ENCODE peak calls at places on chromosomes 3 and 15, in ten cellular contexts. One of them, this sample, is unnamed.

GRCh38 chr3:51568041-51568440 is 29.5 kb downstream of the RAD54L2 start:
- DNase-seq in psoas muscle: no peak
- DNase-seq in lung: no peak
- DNase-seq in uterus: no peak
- DNase-seq in MM.1S: no peak
- DNase-seq in esophagus muscularis mucosa: no peak
- DNase-seq in left lung: no peak
- DNase-seq in heart right ventricle: no peak
- DNase-seq in IMR-90: no peak
- DNase-seq in mammary epithelial cell: no peak
- DNase-seq in this sample: no peak

GRCh38 chr3:10746684-10747083 is 69.3 kb upstream of the SLC6A11 start:
- DNase-seq in psoas muscle: no peak
- DNase-seq in lung: no peak
- DNase-seq in uterus: no peak
- DNase-seq in MM.1S: no peak
- DNase-seq in esophagus muscularis mucosa: no peak
- DNase-seq in left lung: no peak
- DNase-seq in heart right ventricle: no peak
- DNase-seq in IMR-90: no peak
- DNase-seq in mammary epithelial cell: no peak
- DNase-seq in this sample: no peak

GRCh38 chr15:80325206-80325605 is 73.2 kb upstream of the CTXND1 start:
- DNase-seq in psoas muscle: no peak
- DNase-seq in lung: no peak
- DNase-seq in uterus: no peak
- DNase-seq in MM.1S: peak
- DNase-seq in esophagus muscularis mucosa: no peak
- DNase-seq in left lung: no peak
- DNase-seq in heart right ventricle: no peak
- DNase-seq in IMR-90: no peak
- DNase-seq in mammary epithelial cell: no peak
- DNase-seq in this sample: no peak

GRCh38 chr15:59247364-59247763 is 40.7 kb downstream of the LDHAL6B start:
- DNase-seq in psoas muscle: peak
- DNase-seq in lung: peak
- DNase-seq in uterus: peak
- DNase-seq in MM.1S: peak
- DNase-seq in esophagus muscularis mucosa: no peak
- DNase-seq in left lung: no peak
- DNase-seq in heart right ventricle: peak
- DNase-seq in IMR-90: peak
- DNase-seq in mammary epithelial cell: peak
- DNase-seq in this sample: peak

GRCh38 chr3:194111336-194111735 is 24.6 kb upstream of the HES1 start:
- DNase-seq in psoas muscle: no peak
- DNase-seq in lung: no peak
- DNase-seq in uterus: no peak
- DNase-seq in MM.1S: no peak
- DNase-seq in esophagus muscularis mucosa: no peak
- DNase-seq in left lung: no peak
- DNase-seq in heart right ventricle: no peak
- DNase-seq in IMR-90: no peak
- DNase-seq in mammary epithelial cell: no peak
- DNase-seq in this sample: no peak

GRCh38 chr15:40754574-40754882 is 526 bp downstream of the RMDN3 start:
- DNase-seq in psoas muscle: peak
- DNase-seq in lung: no peak
- DNase-seq in uterus: no peak
- DNase-seq in MM.1S: no peak
- DNase-seq in esophagus muscularis mucosa: no peak
- DNase-seq in left lung: peak
- DNase-seq in heart right ventricle: no peak
- DNase-seq in IMR-90: no peak
- DNase-seq in mammary epithelial cell: peak
- DNase-seq in this sample: peak

GRCh38 chr3:138440137-138440536 is 5.7 kb downstream of the ESYT3 start:
- DNase-seq in psoas muscle: no peak
- DNase-seq in lung: peak
- DNase-seq in uterus: no peak
- DNase-seq in MM.1S: no peak
- DNase-seq in esophagus muscularis mucosa: no peak
- DNase-seq in left lung: peak
- DNase-seq in heart right ventricle: peak
- DNase-seq in IMR-90: no peak
- DNase-seq in mammary epithelial cell: no peak
- DNase-seq in this sample: no peak

GRCh38 chr3:50236484-50237132 is 604 bp downstream of the GNAI2 start:
- DNase-seq in psoas muscle: no peak
- DNase-seq in lung: no peak
- DNase-seq in uterus: no peak
- DNase-seq in MM.1S: no peak
- DNase-seq in esophagus muscularis mucosa: no peak
- DNase-seq in left lung: no peak
- DNase-seq in heart right ventricle: no peak
- DNase-seq in IMR-90: no peak
- DNase-seq in mammary epithelial cell: no peak
- DNase-seq in this sample: no peak

GRCh38 chr3:153162513-153163348 is 705 bp downstream of the RAP2B start:
- DNase-seq in psoas muscle: peak
- DNase-seq in lung: peak
- DNase-seq in uterus: peak
- DNase-seq in MM.1S: peak
- DNase-seq in esophagus muscularis mucosa: no peak
- DNase-seq in left lung: peak
- DNase-seq in heart right ventricle: peak
- DNase-seq in IMR-90: peak
- DNase-seq in mammary epithelial cell: peak
- DNase-seq in this sample: peak

GRCh38 chr3:153166206-153166605 is 4.2 kb downstream of the RAP2B start:
- DNase-seq in psoas muscle: no peak
- DNase-seq in lung: no peak
- DNase-seq in uterus: no peak
- DNase-seq in MM.1S: no peak
- DNase-seq in esophagus muscularis mucosa: no peak
- DNase-seq in left lung: no peak
- DNase-seq in heart right ventricle: no peak
- DNase-seq in IMR-90: peak
- DNase-seq in mammary epithelial cell: peak
- DNase-seq in this sample: no peak

GRCh38 chr3:153164009-153164550 is 2.1 kb downstream of the RAP2B start:
- DNase-seq in psoas muscle: no peak
- DNase-seq in lung: no peak
- DNase-seq in uterus: no peak
- DNase-seq in MM.1S: no peak
- DNase-seq in esophagus muscularis mucosa: no peak
- DNase-seq in left lung: no peak
- DNase-seq in heart right ventricle: no peak
- DNase-seq in IMR-90: no peak
- DNase-seq in mammary epithelial cell: peak
- DNase-seq in this sample: no peak

GRCh38 chr3:153163349-153164008 is 1.5 kb downstream of the RAP2B start:
- DNase-seq in psoas muscle: no peak
- DNase-seq in lung: peak
- DNase-seq in uterus: peak
- DNase-seq in MM.1S: peak
- DNase-seq in esophagus muscularis mucosa: no peak
- DNase-seq in left lung: no peak
- DNase-seq in heart right ventricle: peak
- DNase-seq in IMR-90: peak
- DNase-seq in mammary epithelial cell: peak
- DNase-seq in this sample: no peak

DNA sequence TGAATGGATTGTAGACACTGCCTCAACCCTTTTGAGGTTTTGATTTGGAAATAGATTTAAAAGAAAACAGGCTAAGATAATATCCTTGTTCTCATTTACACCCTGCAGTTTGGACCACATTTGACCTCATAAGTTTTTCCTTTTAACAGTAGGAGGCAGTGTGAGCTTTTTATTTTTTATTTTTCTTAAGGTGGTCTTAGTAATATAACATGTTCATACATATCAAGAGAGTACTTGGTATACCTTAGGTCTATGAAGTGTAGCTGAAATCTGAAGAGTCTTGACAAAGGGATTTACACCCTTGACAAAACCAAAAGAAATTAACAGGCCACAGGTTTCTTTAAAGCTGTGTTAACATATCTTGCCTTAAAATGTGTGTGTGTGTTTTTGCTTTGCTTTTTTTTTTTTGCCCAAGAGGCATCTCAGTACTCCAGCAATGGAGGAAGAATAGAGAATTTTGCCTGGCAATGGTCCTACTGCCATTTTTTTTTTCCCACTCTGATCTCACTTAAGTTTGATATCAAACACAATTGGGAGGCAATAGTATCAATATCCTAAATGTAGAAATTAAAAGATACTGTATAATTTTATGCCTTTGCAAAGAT is 3.3 kb downstream of the RAP2B start:
- DNase-seq in psoas muscle: no peak
- DNase-seq in lung: no peak
- DNase-seq in uterus: no peak
- DNase-seq in MM.1S: peak
- DNase-seq in esophagus muscularis mucosa: no peak
- DNase-seq in left lung: no peak
- DNase-seq in heart right ventricle: no peak
- DNase-seq in IMR-90: peak
- DNase-seq in mammary epithelial cell: no peak
- DNase-seq in this sample: no peak
- H3K4me3 ChIP-seq in psoas muscle: peak
- H3K4me3 ChIP-seq in lung: no peak
- H3K4me3 ChIP-seq in uterus: no peak
- H3K4me3 ChIP-seq in MM.1S: peak
- H3K4me3 ChIP-seq in esophagus muscularis mucosa: peak
- H3K4me3 ChIP-seq in left lung: peak
- H3K4me3 ChIP-seq in heart right ventricle: peak
- H3K4me3 ChIP-seq in IMR-90: peak
- H3K4me3 ChIP-seq in mammary epithelial cell: peak
- H3K4me3 ChIP-seq in this sample: peak

DNA sequence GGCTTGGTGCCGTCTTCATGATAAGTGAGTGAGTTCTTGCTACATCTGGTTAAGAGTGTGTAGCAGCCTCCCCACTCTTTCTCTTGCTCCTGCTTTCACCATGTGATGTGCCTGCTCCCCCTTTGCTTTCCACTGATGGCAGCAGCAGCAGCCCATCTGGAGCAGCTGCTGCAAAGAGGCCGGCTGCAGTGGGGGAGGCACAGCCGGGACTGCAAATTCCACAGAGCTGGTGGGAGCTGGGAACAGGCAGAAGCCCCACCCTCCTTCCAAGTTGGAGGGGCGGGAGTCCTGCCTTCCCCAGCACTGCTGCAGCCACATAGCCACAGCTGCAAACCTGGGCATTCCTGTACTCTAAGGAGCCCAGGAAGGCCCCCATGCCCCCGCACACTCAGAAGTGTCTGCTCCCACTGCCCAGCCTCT is 62.8 kb upstream of the IMPG2 start:
- DNase-seq in psoas muscle: no peak
- DNase-seq in lung: no peak
- DNase-seq in uterus: no peak
- DNase-seq in MM.1S: no peak
- DNase-seq in esophagus muscularis mucosa: no peak
- DNase-seq in left lung: no peak
- DNase-seq in heart right ventricle: no peak
- DNase-seq in IMR-90: peak
- DNase-seq in mammary epithelial cell: no peak
- DNase-seq in this sample: no peak
- TF ChIP-seq CTCF in psoas muscle: no peak
- TF ChIP-seq CTCF in lung: no peak
- TF ChIP-seq CTCF in uterus: no peak
- TF ChIP-seq CTCF in MM.1S: no peak
- TF ChIP-seq CTCF in esophagus muscularis mucosa: no peak
- TF ChIP-seq CTCF in left lung: no peak
- TF ChIP-seq CTCF in heart right ventricle: no peak
- TF ChIP-seq CTCF in IMR-90: no peak
- TF ChIP-seq CTCF in mammary epithelial cell: no peak
- TF ChIP-seq CTCF in this sample: no peak

GRCh38 chr3:64799606-64800005 is 111.8 kb upstream of the ADAMTS9 start:
- DNase-seq in psoas muscle: no peak
- DNase-seq in lung: no peak
- DNase-seq in uterus: no peak
- DNase-seq in MM.1S: no peak
- DNase-seq in esophagus muscularis mucosa: no peak
- DNase-seq in left lung: no peak
- DNase-seq in heart right ventricle: no peak
- DNase-seq in IMR-90: no peak
- DNase-seq in mammary epithelial cell: peak
- DNase-seq in this sample: peak

GRCh38 chr3:64798316-64798715 is 110.5 kb upstream of the ADAMTS9 start:
- DNase-seq in psoas muscle: peak
- DNase-seq in lung: peak
- DNase-seq in uterus: no peak
- DNase-seq in MM.1S: no peak
- DNase-seq in esophagus muscularis mucosa: no peak
- DNase-seq in left lung: peak
- DNase-seq in heart right ventricle: no peak
- DNase-seq in IMR-90: no peak
- DNase-seq in mammary epithelial cell: no peak
- DNase-seq in this sample: no peak

GRCh38 chr3:64797000-64797399 is 109.2 kb upstream of the ADAMTS9 start:
- DNase-seq in psoas muscle: no peak
- DNase-seq in lung: no peak
- DNase-seq in uterus: no peak
- DNase-seq in MM.1S: no peak
- DNase-seq in esophagus muscularis mucosa: no peak
- DNase-seq in left lung: no peak
- DNase-seq in heart right ventricle: no peak
- DNase-seq in IMR-90: no peak
- DNase-seq in mammary epithelial cell: no peak
- DNase-seq in this sample: no peak

GRCh38 chr3:64792458-64792857 is 104.7 kb upstream of the ADAMTS9 start:
- DNase-seq in psoas muscle: no peak
- DNase-seq in lung: no peak
- DNase-seq in uterus: no peak
- DNase-seq in MM.1S: no peak
- DNase-seq in esophagus muscularis mucosa: no peak
- DNase-seq in left lung: no peak
- DNase-seq in heart right ventricle: no peak
- DNase-seq in IMR-90: no peak
- DNase-seq in mammary epithelial cell: no peak
- DNase-seq in this sample: no peak

DNA sequence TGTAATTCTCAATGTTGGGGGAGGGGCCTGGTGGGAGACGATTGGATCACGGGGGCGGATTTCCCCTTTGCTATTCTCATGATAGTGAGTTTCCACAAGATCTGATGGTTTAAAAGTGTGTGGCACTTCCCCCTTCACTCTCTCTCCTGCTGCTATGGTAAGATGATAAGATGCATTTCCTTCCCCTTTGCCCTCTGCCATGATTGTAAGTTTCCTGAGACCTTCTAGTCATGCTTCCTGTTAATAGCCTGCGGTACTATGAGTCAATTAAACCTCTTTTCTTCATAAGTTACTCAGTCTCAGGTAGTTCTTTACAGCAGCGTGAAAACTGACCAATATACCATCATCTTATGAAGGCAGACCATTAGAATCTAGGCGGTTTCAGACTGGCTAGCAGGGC is 108.8 kb upstream of the ADAMTS9 start:
- DNase-seq in psoas muscle: no peak
- DNase-seq in lung: no peak
- DNase-seq in uterus: no peak
- DNase-seq in MM.1S: no peak
- DNase-seq in esophagus muscularis mucosa: no peak
- DNase-seq in left lung: no peak
- DNase-seq in heart right ventricle: no peak
- DNase-seq in IMR-90: no peak
- DNase-seq in mammary epithelial cell: peak
- DNase-seq in this sample: no peak
- H3K27ac ChIP-seq in psoas muscle: no peak
- H3K27ac ChIP-seq in lung: no peak
- H3K27ac ChIP-seq in uterus: no peak
- H3K27ac ChIP-seq in MM.1S: no peak
- H3K27ac ChIP-seq in esophagus muscularis mucosa: no peak
- H3K27ac ChIP-seq in left lung: peak
- H3K27ac ChIP-seq in heart right ventricle: peak
- H3K27ac ChIP-seq in IMR-90: no peak
- H3K27ac ChIP-seq in mammary epithelial cell: no peak
- H3K27ac ChIP-seq in this sample: no peak

GRCh38 chr15:33190539-33190938 is 4.0 kb downstream of the FMN1 start:
- DNase-seq in psoas muscle: no peak
- DNase-seq in lung: no peak
- DNase-seq in uterus: no peak
- DNase-seq in MM.1S: no peak
- DNase-seq in esophagus muscularis mucosa: no peak
- DNase-seq in left lung: no peak
- DNase-seq in heart right ventricle: no peak
- DNase-seq in IMR-90: no peak
- DNase-seq in mammary epithelial cell: no peak
- DNase-seq in this sample: no peak
- H3K4me3 ChIP-seq in psoas muscle: no peak
- H3K4me3 ChIP-seq in lung: no peak
- H3K4me3 ChIP-seq in uterus: no peak
- H3K4me3 ChIP-seq in MM.1S: no peak
- H3K4me3 ChIP-seq in esophagus muscularis mucosa: no peak
- H3K4me3 ChIP-seq in left lung: no peak
- H3K4me3 ChIP-seq in heart right ventricle: no peak
- H3K4me3 ChIP-seq in IMR-90: no peak
- H3K4me3 ChIP-seq in mammary epithelial cell: no peak
- H3K4me3 ChIP-seq in this sample: no peak

This sample was measured in colonic mucosa.